ENCODE peak calls at places on chromosomes 7 and 10, in six cellular contexts. K is astrocyte of the spinal cord; R is CD8-positive, alpha-beta T cell; G is WERI-Rb-1; D is adrenal gland; A is fibroblast of lung. O is an unnamed sample.

GRCh38 chr7:6106140-6106904 is 75.1 kb downstream of the ANKRD61 start:
- DNase-seq in K (peak; percentile 51), R (no peak), G (peak; percentile 24), D (no peak), A (peak; percentile 32), O (peak; percentile 17)

GRCh38 chr10:60942604-60943269 is 1.2 kb downstream of the RHOBTB1 start:
- DNase-seq in K (peak; percentile 44), R (no peak), G (peak; percentile 9), D (peak; percentile 70), A (peak; percentile 49), O (peak; percentile 8)

GRCh38 chr10:47321521-47322195 is 596 bp upstream of the GDF2 start:
- DNase-seq in K (no peak), R (no peak), G (no peak), D (no peak), A (no peak), O (no peak)

GRCh38 chr7:130288168-130288567 is 4.8 kb upstream of the CPA4 start:
- DNase-seq in K (no peak), R (no peak), G (no peak), D (no peak), A (no peak), O (no peak)

GRCh38 chr10:125535559-125535958 is 147.4 kb downstream of the TEX36 start:
- DNase-seq in K (no peak), R (no peak), G (no peak), D (no peak), A (no peak), O (no peak)

GRCh38 chr7:92636018-92636560 is 45.9 kb upstream of the FAM133B start:
- DNase-seq in K (peak; percentile 38), R (no peak), G (no peak), D (no peak), A (peak; percentile 25), O (no peak)

GRCh38 chr10:15804109-15804508 is 56.2 kb downstream of the MINDY3 start:
- DNase-seq in K (no peak), R (no peak), G (peak; percentile 17), D (no peak), A (no peak), O (no peak)

GRCh38 chr7:90594791-90595317 is 1.3 kb upstream of the CDK14 start:
- DNase-seq in K (peak; percentile 90), R (no peak), G (no peak), D (no peak), A (peak; percentile 96), O (no peak)

GRCh38 chr7:879093-879492 is 2.7 kb downstream of the GET4 start:
- DNase-seq in K (no peak), R (no peak), G (no peak), D (peak; percentile 52), A (no peak), O (no peak)

GRCh38 chr10:91381562-91381923 is 28.6 kb upstream of the HECTD2 start:
- DNase-seq in K (peak; percentile 30), R (no peak), G (no peak), D (no peak), A (peak; percentile 50), O (peak; percentile 39)

GRCh38 chr10:67519434-67519833 is 176.6 kb downstream of the CTNNA3 start:
- DNase-seq in K (no peak), R (no peak), G (no peak), D (no peak), A (no peak), O (no peak)

GRCh38 chr10:50299948-50300669 is 48.8 kb upstream of the ASAH2 start:
- DNase-seq in K (no peak), R (no peak), G (no peak), D (no peak), A (no peak), O (no peak)

GRCh38 chr7:122887198-122887597 is 938 bp upstream of the CADPS2 start:
- DNase-seq in K (peak; percentile 79), R (no peak), G (peak; percentile 71), D (peak; percentile 74), A (peak; percentile 82), O (peak; percentile 79)

GRCh38 chr7:8295638-8296361 is 33.8 kb upstream of the ICA1 start:
- DNase-seq in K (peak; percentile 85), R (peak; percentile 7), G (peak; percentile 59), D (peak; percentile 44), A (peak; percentile 76), O (peak; percentile 72)

GRCh38 chr10:127715782-127716378 is 21.1 kb upstream of the FOXI2 start:
- DNase-seq in K (peak; percentile 8), R (no peak), G (no peak), D (no peak), A (peak; percentile 15), O (no peak)

GRCh38 chr7:29987083-29987482 is 2.5 kb downstream of the SCRN1 start:
- DNase-seq in K (peak; percentile 26), R (no peak), G (no peak), D (no peak), A (no peak), O (no peak)

GRCh38 chr7:76356823-76357222 is 2.0 kb downstream of the YWHAG start:
- DNase-seq in K (peak; percentile 47), R (no peak), G (no peak), D (peak; percentile 59), A (peak; percentile 57), O (no peak)

GRCh38 chr7:129882531-129882930 is 70.2 kb downstream of the UBE2H start:
- DNase-seq in K (no peak), R (no peak), G (no peak), D (no peak), A (peak; percentile 46), O (no peak)

GRCh38 chr7:10677668-10678232 is 295.9 kb upstream of the PHF14 start:
- DNase-seq in K (no peak), R (no peak), G (no peak), D (no peak), A (no peak), O (no peak)

GRCh38 chr10:77301305-77301730 is 336.3 kb downstream of the KCNMA1 start:
- DNase-seq in K (peak; percentile 75), R (no peak), G (no peak), D (no peak), A (peak; percentile 79), O (no peak)

GRCh38 chr7:888081-889024 is 12.0 kb downstream of the GET4 start:
- DNase-seq in K (no peak), R (no peak), G (no peak), D (peak; percentile 77), A (no peak), O (no peak)

GRCh38 chr10:49350856-49351532 is 44.9 kb downstream of the DRGX start:
- DNase-seq in K (no peak), R (no peak), G (no peak), D (no peak), A (no peak), O (no peak)

DNA sequence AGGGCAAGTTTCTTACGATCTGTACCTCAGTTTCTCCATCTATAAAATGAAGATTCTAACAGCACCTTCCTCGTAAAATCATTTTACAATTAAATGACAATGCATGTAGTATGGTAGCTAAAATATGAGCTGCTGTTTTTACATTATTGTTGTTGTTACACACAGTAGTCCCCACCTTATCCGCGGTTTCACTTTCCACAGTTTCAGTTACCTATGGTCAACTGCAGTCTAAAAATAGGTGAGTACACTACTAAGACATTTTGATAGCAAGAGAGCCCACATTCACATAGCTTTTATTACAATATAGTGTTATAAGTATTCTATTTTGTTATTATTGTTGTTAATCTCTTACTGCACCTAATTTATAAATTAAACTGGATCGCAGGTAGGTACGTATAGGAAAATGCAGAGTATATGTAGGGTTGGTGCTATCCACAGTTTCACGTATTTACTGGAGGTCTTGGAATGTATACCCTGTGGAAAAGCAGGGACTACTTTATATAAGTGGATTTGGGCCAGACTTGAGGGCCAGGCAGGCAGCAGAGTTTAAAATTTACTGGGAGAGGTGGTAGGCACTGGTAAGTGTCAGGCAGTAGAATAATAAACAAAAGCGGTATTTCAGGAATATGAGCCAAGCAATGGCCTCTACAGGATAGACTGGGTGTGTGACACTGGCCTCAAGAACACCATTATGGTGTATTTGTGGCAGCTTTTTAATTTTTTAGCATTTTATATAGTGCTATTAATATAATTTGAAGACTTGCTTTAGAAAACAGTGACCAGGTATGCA is 10.2 kb downstream of the DNMBP start:
- DNase-seq in K (no peak), R (no peak), G (no peak), D (no peak), A (no peak), O (no peak)
- H3K4me3 ChIP-seq in K (no peak overlapping the region), R (no peak overlapping the region), G (no peak overlapping the region), D (no peak overlapping the region), A (no peak overlapping the region), O (no peak overlapping the region)

DNA sequence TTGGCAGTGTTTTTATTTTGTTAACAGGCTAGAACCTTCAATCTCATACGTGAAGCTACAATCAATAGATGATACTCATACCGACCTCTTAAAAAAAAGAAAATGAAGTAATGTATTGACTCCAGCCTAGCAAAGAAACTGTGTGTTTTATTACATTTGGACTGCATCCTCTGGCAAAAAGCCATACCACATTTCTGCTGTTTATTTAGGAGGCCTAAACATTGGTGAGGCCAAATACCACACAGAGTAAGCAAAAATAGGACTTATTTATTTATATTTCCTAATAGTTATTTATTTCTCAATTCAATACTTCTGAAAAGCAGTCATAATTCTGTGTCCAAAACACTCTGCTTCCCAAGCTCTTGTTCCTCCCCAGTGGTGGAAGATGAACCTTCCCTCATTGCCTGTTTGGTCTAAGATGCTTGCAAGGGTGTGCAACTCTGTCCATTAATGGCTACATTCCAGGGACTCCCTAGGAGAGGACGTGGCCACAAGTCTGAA is 398.8 kb upstream of the KLF6 start:
- DNase-seq in K (peak; percentile 56), R (no peak), G (no peak), D (no peak), A (peak; percentile 28), O (no peak)
- TF ChIP-seq CTCF in K (no peak), R (no peak), G (no peak), D (no peak), A (no peak), O (no peak)

GRCh38 chr7:16419126-16419525 is 2.2 kb downstream of the CRPPA start:
- DNase-seq in K (no peak), R (no peak), G (no peak), D (no peak), A (no peak), O (no peak)

GRCh38 chr7:16420649-16421332 is 547 bp downstream of the CRPPA start:
- DNase-seq in K (peak; percentile 89), R (peak; percentile 71), G (peak; percentile 91), D (peak; percentile 86), A (peak; percentile 86), O (peak; percentile 84)

GRCh38 chr7:16421333-16422099 is at the start of gene CRPPA:
- DNase-seq in K (peak; percentile 50), R (peak; percentile 23), G (peak; percentile 54), D (peak; percentile 45), A (peak; percentile 56), O (peak; percentile 48)

GRCh38 chr7:16420329-16420648 is 1.0 kb downstream of the CRPPA start:
- DNase-seq in K (no peak), R (no peak), G (no peak), D (no peak), A (no peak), O (no peak)

GRCh38 chr7:16419859-16420258 is 1.5 kb downstream of the CRPPA start:
- DNase-seq in K (no peak), R (no peak), G (no peak), D (no peak), A (no peak), O (no peak)
- H3K4me3 ChIP-seq in K (no peak overlapping the region), R (peak overlapping the region; percentile 67), G (no peak overlapping the region), D (no peak overlapping the region), A (no peak overlapping the region), O (no peak overlapping the region)

GRCh38 chr7:44693641-44694313 is 54.9 kb upstream of the ZMIZ2 start:
- DNase-seq in K (peak; percentile 89), R (no peak), G (no peak), D (no peak), A (peak; percentile 85), O (no peak)
- TF ChIP-seq CTCF in K (no peak), R (no peak), G (no peak), D (no peak), A (no peak), O (no peak)